ENCODE peak calls at places on chromosomes 2 and 18, in seven cellular contexts. K, T, S, O, A, M and G are unnamed samples.

GRCh38 chr2:239164281-239164871 is 236.4 kb downstream of the HDAC4 start:
- DNase-seq in A (no peak), K (no peak), S (no peak), T (no peak), M (no peak), O (peak), G (no peak)

GRCh38 chr18:41965856-41966255 is 10.8 kb downstream of the PIK3C3 start:
- DNase-seq in S (no peak), M (no peak), A (no peak), T (no peak), K (no peak), O (no peak), G (no peak)

GRCh38 chr2:7860693-7861092 is 821.2 kb upstream of the ID2 start:
- DNase-seq in S (no peak), O (no peak), T (no peak), K (no peak), A (no peak), M (peak), G (no peak)

GRCh38 chr2:147449323-147450080 is 395.3 kb upstream of the ACVR2A start:
- DNase-seq in M (peak), A (no peak), S (no peak), O (no peak), K (no peak), T (no peak), G (no peak)

GRCh38 chr2:148619560-148620190 is 24.9 kb upstream of the EPC2 start:
- DNase-seq in O (no peak), A (no peak), S (no peak), T (no peak), M (no peak), K (no peak), G (no peak)

GRCh38 chr2:238682536-238682935 is 165.3 kb upstream of the TWIST2 start:
- DNase-seq in S (no peak), O (peak), A (no peak), T (no peak), M (no peak), K (no peak), G (no peak)

GRCh38 chr18:41553716-41554115 is 401.3 kb upstream of the PIK3C3 start:
- DNase-seq in O (no peak), T (no peak), M (no peak), A (no peak), S (no peak), K (no peak), G (no peak)

GRCh38 chr2:128446866-128447537 is 128.3 kb upstream of the HS6ST1 start:
- DNase-seq in M (peak), T (no peak), K (no peak), A (no peak), S (no peak), O (no peak), G (no peak)

GRCh38 chr2:177249038-177249437 is 15.5 kb downstream of the NFE2L2 start:
- DNase-seq in K (no peak), M (no peak), T (no peak), A (no peak), O (no peak), S (no peak), G (no peak)

GRCh38 chr2:48756289-48756688 is 765 bp upstream of the LHCGR start:
- DNase-seq in M (no peak), K (no peak), T (no peak), A (no peak), S (no peak), O (no peak), G (no peak)

GRCh38 chr18:44654555-44654954 is 26.1 kb upstream of the SETBP1 start:
- DNase-seq in S (peak), T (no peak), M (peak), K (peak), O (no peak), A (peak), G (peak)

GRCh38 chr2:85272357-85272756 is 55.4 kb downstream of the TGOLN2 start:
- DNase-seq in A (no peak), M (no peak), O (no peak), S (no peak), T (no peak), K (no peak), G (no peak)

GRCh38 chr2:85266424-85267041 is 61.3 kb downstream of the TGOLN2 start:
- DNase-seq in S (peak), T (peak), A (no peak), O (peak), M (peak), K (peak), G (no peak)

GRCh38 chr2:85273732-85274731 is 53.8 kb downstream of the TGOLN2 start:
- DNase-seq in S (peak), T (no peak), M (peak), A (peak), K (peak), O (no peak), G (peak)

GRCh38 chr2:85265304-85265703 is 62.5 kb downstream of the TGOLN2 start:
- DNase-seq in A (no peak), S (no peak), T (no peak), O (no peak), K (no peak), M (no peak), G (no peak)

GRCh38 chr2:85269959-85270358 is 57.8 kb downstream of the TGOLN2 start:
- DNase-seq in S (peak), A (no peak), K (no peak), T (no peak), M (no peak), O (no peak), G (no peak)
- H3K27ac ChIP-seq in S (peak), A (peak), K (no peak), T (peak), M (no peak), O (peak), G (no peak)

GRCh38 chr2:191266201-191266600 is 21.0 kb downstream of the MYO1B start:
- DNase-seq in A (no peak), S (no peak), T (no peak), K (no peak), O (no peak), M (peak), G (no peak)
- H3K27ac ChIP-seq in A (no peak), S (no peak), T (peak), K (no peak), O (peak), M (peak), G (peak)

GRCh38 chr18:46567196-46567595 is 89.8 kb downstream of the LOXHD1 start:
- DNase-seq in K (no peak), M (no peak), A (no peak), O (no peak), S (no peak), T (no peak), G (no peak)
- H3K27ac ChIP-seq in K (no peak), M (no peak), A (no peak), O (no peak), S (no peak), T (no peak), G (no peak)

DNA sequence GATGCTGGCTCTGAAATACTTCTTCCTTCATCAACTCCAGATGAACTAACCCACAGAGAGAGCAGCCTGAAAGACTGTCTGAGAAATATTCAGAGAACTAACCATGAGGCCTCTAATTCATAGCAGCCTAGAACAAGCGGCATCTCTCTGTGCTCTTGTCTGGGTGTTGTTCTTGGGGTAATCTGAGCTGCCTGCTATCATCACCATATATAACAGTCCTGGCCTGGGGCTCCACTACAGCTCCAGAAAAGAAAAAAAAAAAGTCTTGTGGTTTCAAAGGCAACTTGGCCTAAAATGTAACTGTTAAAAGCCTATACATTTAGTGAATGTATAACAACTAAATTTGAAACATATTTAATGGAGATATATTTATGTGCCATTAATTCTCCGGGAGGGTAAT is 294.1 kb downstream of the HRH4 start:
- DNase-seq in A (no peak), T (no peak), O (no peak), K (no peak), M (no peak), S (no peak), G (no peak)
- H3K27ac ChIP-seq in A (no peak), T (no peak), O (no peak), K (no peak), M (no peak), S (no peak), G (no peak)

GRCh38 chr2:47193607-47194006 is 38.5 kb upstream of the STPG4 start:
- DNase-seq in O (no peak), A (no peak), T (no peak), M (no peak), K (no peak), S (no peak), G (no peak)
- H3K27ac ChIP-seq in O (no peak), A (no peak), T (no peak), M (peak), K (peak), S (no peak), G (peak)

DNA sequence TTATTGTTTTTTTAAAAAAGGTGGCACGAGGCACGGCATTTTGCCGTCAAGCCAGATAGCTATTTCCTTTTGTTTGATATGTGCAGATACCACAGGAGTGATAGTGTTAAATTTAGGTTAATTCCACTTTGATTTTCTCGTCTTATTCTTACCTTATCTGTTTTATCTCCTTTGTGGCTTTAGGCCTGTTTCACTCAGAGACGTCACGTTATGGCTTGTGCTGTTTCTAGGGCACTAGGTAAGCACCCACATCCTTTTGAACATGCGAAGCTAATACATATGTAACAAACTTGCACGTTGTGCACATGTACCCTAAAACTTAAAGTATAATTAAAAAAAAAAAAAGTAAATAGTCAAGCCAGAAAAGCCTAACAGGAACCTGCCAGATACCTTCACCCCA is 57.8 kb downstream of the C18orf63 start:
- DNase-seq in S (no peak), O (no peak), A (no peak), M (no peak), K (no peak), T (no peak), G (no peak)
- H3K27ac ChIP-seq in S (no peak), O (no peak), A (no peak), M (no peak), K (no peak), T (no peak), G (no peak)

DNA sequence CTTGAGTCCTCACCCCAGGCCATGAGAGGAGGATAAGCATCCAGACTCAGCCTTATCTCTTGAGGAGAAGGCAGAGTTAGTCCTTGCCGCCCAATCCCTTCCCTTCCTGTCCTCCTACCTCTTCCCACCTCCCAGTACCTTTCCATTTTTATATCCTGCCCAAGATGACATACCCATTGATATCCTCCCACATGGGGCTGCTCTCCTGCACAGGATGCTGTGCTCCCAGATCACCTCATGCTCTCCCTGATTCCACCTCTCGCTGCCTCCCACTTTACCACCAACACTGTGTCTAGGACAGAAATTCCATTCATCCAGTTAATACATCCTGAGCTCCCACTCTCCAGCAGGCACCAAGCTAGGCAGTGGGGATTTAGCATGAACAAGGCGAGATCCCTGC is 182.4 kb downstream of the GFPT1 start:
- DNase-seq in S (no peak), M (no peak), T (no peak), K (no peak), O (no peak), A (no peak), G (no peak)
- H3K27ac ChIP-seq in S (no peak), M (no peak), T (no peak), K (no peak), O (no peak), A (no peak), G (no peak)